ENCODE peak calls at places on chromosomes 16 and 17, in five cellular contexts. Q, V, S, T and P are unnamed samples.

GRCh38 chr16:23947838-23948237 is 112.1 kb downstream of the PRKCB start:
- DNase-seq in T (no peak), S (no peak), V (no peak), Q (no peak), P (no peak)

GRCh38 chr16:82665025-82665424 is 38.3 kb downstream of the CDH13 start:
- DNase-seq in T (no peak), Q (no peak), S (no peak), V (no peak), P (no peak)

GRCh38 chr16:23435500-23435899 is 17.5 kb downstream of the COG7 start:
- DNase-seq in V (peak), Q (peak), S (peak), T (peak), P (no peak)

GRCh38 chr16:68270353-68270752 is 6.0 kb downstream of the SLC7A6 start:
- DNase-seq in T (no peak), Q (no peak), V (no peak), S (no peak), P (no peak)

GRCh38 chr17:1870592-1870991 is 40.8 kb downstream of the RPA1 start:
- DNase-seq in T (no peak), S (no peak), V (no peak), Q (no peak), P (no peak)

GRCh38 chr17:21190078-21190477 is 23.9 kb downstream of the TMEM11 start:
- DNase-seq in Q (no peak), S (no peak), T (no peak), V (no peak), P (no peak)

GRCh38 chr17:72421128-72422092 is 300.6 kb downstream of the SOX9 start:
- DNase-seq in V (peak), S (no peak), Q (peak), T (no peak), P (no peak)

GRCh38 chr16:57444711-57445110 is 2.5 kb downstream of the CIAPIN1 start:
- DNase-seq in V (peak), Q (no peak), T (no peak), S (no peak), P (no peak)

GRCh38 chr17:71383111-71383510 is 737.7 kb upstream of the SOX9 start:
- DNase-seq in Q (no peak), V (no peak), S (no peak), T (no peak), P (no peak)

GRCh38 chr16:84117482-84117843 is 721 bp upstream of the MBTPS1 start:
- DNase-seq in S (no peak), V (peak), Q (peak), T (no peak), P (no peak)

GRCh38 chr17:13087802-13088201 is 70.0 kb upstream of the ELAC2 start:
- DNase-seq in S (no peak), Q (no peak), T (no peak), V (no peak), P (no peak)

GRCh38 chr17:65561394-65562205 is at the start of gene AXIN2:
- DNase-seq in V (peak), S (peak), Q (peak), T (peak), P (peak)

GRCh38 chr16:67181346-67181745 is 2.4 kb downstream of the MATCAP1 start:
- DNase-seq in T (peak), Q (no peak), S (no peak), V (peak), P (no peak)

GRCh38 chr17:60398227-60398959 is 6.5 kb upstream of the USP32 start:
- DNase-seq in V (no peak), S (no peak), T (no peak), Q (no peak), P (no peak)

GRCh38 chr17:61294777-61295176 is 104.9 kb upstream of the TBX2 start:
- DNase-seq in Q (no peak), T (no peak), S (no peak), V (peak), P (no peak)

GRCh38 chr17:67376892-67377726 is at the start of gene PITPNC1:
- DNase-seq in Q (peak), T (peak), S (peak), V (peak), P (peak)

GRCh38 chr17:79620207-79621038 is 9.6 kb upstream of the RBFOX3 start:
- DNase-seq in Q (no peak), V (no peak), S (no peak), T (peak), P (peak)

GRCh38 chr17:71334041-71334781 is 786.6 kb upstream of the SOX9 start:
- DNase-seq in Q (no peak), T (no peak), V (no peak), S (no peak), P (no peak)

GRCh38 chr17:45940826-45941225 is 46.5 kb downstream of the MAPT start:
- DNase-seq in S (no peak), Q (no peak), T (peak), V (no peak), P (no peak)

GRCh38 chr17:36004604-36005003 is 3.3 kb upstream of the CCL15 start:
- DNase-seq in Q (no peak), V (no peak), T (no peak), S (no peak), P (no peak)

GRCh38 chr16:8944113-8944765 is 19.5 kb downstream of the USP7 start:
- DNase-seq in V (no peak), S (no peak), T (no peak), Q (no peak), P (no peak)

GRCh38 chr17:82320140-82320840 is 2.9 kb upstream of the CD7 start:
- DNase-seq in S (peak), Q (no peak), V (no peak), T (no peak), P (no peak)

GRCh38 chr17:76171701-76172100 is 30.7 kb upstream of the FOXJ1 start:
- DNase-seq in Q (no peak), S (peak), V (no peak), T (no peak), P (no peak)

GRCh38 chr16:86872126-86872525 is 293.8 kb downstream of the FOXL1 start:
- DNase-seq in Q (no peak), S (no peak), V (no peak), T (peak), P (no peak)

GRCh38 chr16:73095142-73095791 is 47.3 kb upstream of the ZFHX3 start:
- DNase-seq in Q (peak), S (no peak), V (peak), T (no peak), P (no peak)

GRCh38 chr17:57294075-57294474 is 37.8 kb downstream of the MSI2 start:
- DNase-seq in V (no peak), S (no peak), Q (peak), T (no peak), P (no peak)

GRCh38 chr16:65083181-65083845 is 38.5 kb downstream of the CDH11 start:
- DNase-seq in T (no peak), Q (no peak), S (no peak), V (peak), P (no peak)

GRCh38 chr17:2680961-2681360 is 30.6 kb downstream of the CLUH start:
- DNase-seq in T (no peak), S (no peak), Q (no peak), V (no peak), P (no peak)

GRCh38 chr17:43908111-43908721 is 880 bp upstream of the MPP2 start:
- DNase-seq in Q (no peak), T (peak), S (peak), V (peak), P (no peak)

GRCh38 chr17:42704495-42705494 is 22.5 kb downstream of the CNTNAP1 start:
- DNase-seq in T (no peak), V (no peak), Q (no peak), S (no peak), P (no peak)

GRCh38 chr17:2656293-2656692 is 55.3 kb downstream of the CLUH start:
- DNase-seq in T (no peak), S (no peak), V (peak), Q (no peak), P (no peak)

GRCh38 chr16:22296225-22297113 is 740 bp upstream of the POLR3E start:
- DNase-seq in Q (no peak), V (peak), S (no peak), T (peak), P (no peak)

GRCh38 chr16:89446136-89446974 is 44.0 kb downstream of the ANKRD11 start:
- DNase-seq in V (no peak), Q (no peak), S (no peak), T (no peak), P (no peak)

GRCh38 chr17:77127735-77128361 is 12.9 kb upstream of the SEC14L1 start:
- DNase-seq in S (no peak), T (peak), V (peak), Q (no peak), P (no peak)

GRCh38 chr16:14378684-14379467 is 251.2 kb downstream of the PARN start:
- DNase-seq in T (no peak), V (peak), S (no peak), Q (no peak), P (no peak)

GRCh38 chr16:87369796-87370719 is 13.5 kb downstream of the FBXO31 start:
- DNase-seq in T (no peak), S (no peak), Q (no peak), V (no peak), P (peak)

GRCh38 chr16:719815-720506 is 985 bp upstream of the ANTKMT start:
- DNase-seq in S (no peak), V (no peak), T (no peak), Q (peak), P (no peak)